ENCODE peak calls at places on chromosomes 4 and X, in nine cellular contexts. S, A, K, M, Z, O, E, G and T are unnamed samples. For H3K27me3, the result is how much of the 10 kb centered on the place peaks cover.

GRCh38 chr4:183797445-183798248 is 107.5 kb upstream of the STOX2 start:
- DNase-seq in S (peak), A (peak), K (peak), M (peak), Z (no peak), O (no peak), E (peak), G (no peak), T (no peak)

GRCh38 chr4:89836031-89836777 is 757 bp downstream of the SNCA start:
- DNase-seq in S (no peak), A (no peak), K (no peak), M (no peak), Z (no peak), O (peak), E (peak), G (no peak), T (no peak)

GRCh38 chr4:86223472-86223871 is 136.4 kb downstream of the MAPK10 start:
- DNase-seq in S (no peak), A (no peak), K (no peak), M (no peak), Z (no peak), O (peak), E (peak), G (peak), T (no peak)

GRCh38 chr4:175412161-175412560 is 399.9 kb downstream of the GPM6A start:
- DNase-seq in S (no peak), A (no peak), K (no peak), M (no peak), Z (no peak), O (no peak), E (no peak), G (no peak), T (no peak)

GRCh38 chrX:136201601-136202000 is 49.6 kb downstream of the MAP7D3 start:
- DNase-seq in S (no peak), A (no peak), K (no peak), M (no peak), Z (no peak), O (no peak), E (no peak), G (no peak), T (no peak)

GRCh38 chrX:47366051-47366722 is 4.2 kb upstream of the ZNF157 start:
- DNase-seq in S (peak), A (peak), K (peak), M (peak), Z (peak), O (peak), E (peak), G (peak), T (peak)

GRCh38 chrX:101263766-101264165 is 27.4 kb downstream of the TAF7L start:
- DNase-seq in S (no peak), A (no peak), K (no peak), M (no peak), Z (no peak), O (no peak), E (no peak), G (no peak), T (no peak)

GRCh38 chrX:138534410-138534809 is 177.1 kb downstream of the FGF13 start:
- DNase-seq in S (no peak), A (no peak), K (no peak), M (no peak), Z (no peak), O (no peak), E (no peak), G (no peak), T (no peak)

GRCh38 chr4:113943863-113944262 is 35.6 kb downstream of the ARSJ start:
- DNase-seq in S (no peak), A (no peak), K (no peak), M (no peak), Z (peak), O (no peak), E (no peak), G (peak), T (no peak)

GRCh38 chr4:33924239-33924638 is 2320.1 kb downstream of the ARAP2 start:
- DNase-seq in S (peak), A (no peak), K (no peak), M (no peak), Z (no peak), O (peak), E (peak), G (no peak), T (no peak)

GRCh38 chr4:84366111-84366510 is 133.0 kb downstream of the NKX6-1 start:
- DNase-seq in S (no peak), A (no peak), K (no peak), M (no peak), Z (no peak), O (no peak), E (no peak), G (no peak), T (no peak)

GRCh38 chr4:8653326-8654000 is 60.9 kb downstream of the CPZ start:
- DNase-seq in S (no peak), A (no peak), K (no peak), M (peak), Z (no peak), O (no peak), E (no peak), G (no peak), T (no peak)

DNA sequence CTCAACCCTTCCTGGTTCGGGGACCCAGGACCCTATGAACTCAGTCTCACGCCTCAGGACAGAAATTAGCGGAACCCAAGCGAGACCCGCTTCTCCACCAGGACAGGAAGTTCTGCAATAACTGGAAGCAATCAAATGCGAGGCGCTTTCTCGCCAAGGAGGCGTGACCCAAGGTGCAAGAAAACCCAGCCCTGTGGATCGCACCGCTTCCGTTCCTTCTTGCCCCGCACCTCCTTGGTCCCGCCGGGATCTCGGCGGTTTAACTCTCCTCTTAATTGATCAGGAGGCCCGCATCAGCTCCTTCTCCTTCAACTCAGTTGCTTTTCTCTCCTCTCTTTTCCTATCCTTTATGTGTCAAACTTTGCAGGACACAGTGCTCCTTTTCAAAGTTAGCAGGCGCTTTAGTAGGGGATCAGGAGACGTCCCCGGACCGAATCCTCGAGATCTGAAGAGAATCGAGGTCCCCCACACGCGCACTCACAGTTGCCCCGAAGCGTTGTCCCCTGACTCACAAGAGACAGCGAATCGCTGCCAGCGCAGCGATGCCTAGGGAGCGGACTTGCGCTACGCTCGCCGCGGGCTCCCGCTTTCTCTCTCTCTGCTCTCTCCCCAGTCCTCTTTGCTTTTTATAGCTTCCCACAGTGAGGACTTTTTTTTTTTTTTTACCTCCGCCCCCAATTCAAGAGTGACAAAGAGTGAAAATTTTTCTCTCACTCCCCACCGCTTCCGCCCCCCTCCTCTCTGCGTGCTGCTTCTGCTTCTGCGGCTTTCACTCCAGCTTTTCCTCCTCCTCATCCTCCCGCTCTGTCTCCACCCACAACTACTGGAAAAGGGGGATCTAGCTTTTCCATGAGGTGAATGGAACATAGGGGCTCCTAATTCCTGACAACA is at the start of gene DKK2:
- DNase-seq in S (no peak), A (no peak), K (peak), M (no peak), Z (no peak), O (no peak), E (peak), G (no peak), T (no peak)
- H3K27me3 ChIP-seq in S (under half), A (half or more), K (half or more), M (under half), Z (under half), O (under half), E (under half), G (under half), T (under half)

GRCh38 chrX:4239650-4240540 is 526.4 kb upstream of the PRKX start:
- DNase-seq in S (no peak), A (no peak), K (no peak), M (no peak), Z (peak), O (peak), E (no peak), G (peak), T (no peak)
- H3K27ac ChIP-seq in S (no peak), A (no peak), K (no peak), M (no peak), Z (peak), O (peak), E (no peak), G (peak), T (no peak)

GRCh38 chrX:21374994-21375794 is 976 bp downstream of the CNKSR2 start:
- DNase-seq in S (peak), A (no peak), K (no peak), M (no peak), Z (peak), O (peak), E (peak), G (no peak), T (no peak)
- H3K27me3 ChIP-seq in S (under half), A (under half), K (under half), M (under half), Z (under half), O (under half), E (under half), G (under half), T (under half)

DNA sequence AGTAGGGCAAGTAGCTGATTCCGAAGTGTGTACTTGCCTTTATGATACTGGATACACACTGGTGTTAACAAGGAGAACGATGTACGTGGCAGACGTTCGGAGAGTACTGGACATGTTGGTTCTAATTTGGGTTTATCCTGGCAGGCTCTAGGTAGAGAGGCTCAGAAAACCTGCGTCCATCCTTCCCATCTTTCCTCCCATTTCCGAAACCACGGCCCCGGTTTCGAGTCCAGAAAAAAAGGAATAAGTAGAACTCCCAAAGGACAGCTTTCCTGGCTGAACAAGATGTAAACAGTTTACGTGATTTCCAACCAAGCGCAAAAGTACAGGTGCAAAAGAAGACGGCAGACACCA is 324 bp upstream of the SLC30A9 start:
- DNase-seq in S (no peak), A (no peak), K (no peak), M (no peak), Z (no peak), O (no peak), E (no peak), G (no peak), T (no peak)
- H3K27ac ChIP-seq in S (peak), A (peak), K (peak), M (peak), Z (peak), O (peak), E (no peak), G (peak), T (peak)

GRCh38 chrX:130715299-130715698 is 187.7 kb downstream of the ENOX2 start:
- DNase-seq in S (no peak), A (no peak), K (no peak), M (no peak), Z (no peak), O (no peak), E (no peak), G (no peak), T (no peak)
- H3K27me3 ChIP-seq in S (under half), A (under half), K (under half), M (under half), Z (under half), O (under half), E (under half), G (under half), T (under half)

DNA sequence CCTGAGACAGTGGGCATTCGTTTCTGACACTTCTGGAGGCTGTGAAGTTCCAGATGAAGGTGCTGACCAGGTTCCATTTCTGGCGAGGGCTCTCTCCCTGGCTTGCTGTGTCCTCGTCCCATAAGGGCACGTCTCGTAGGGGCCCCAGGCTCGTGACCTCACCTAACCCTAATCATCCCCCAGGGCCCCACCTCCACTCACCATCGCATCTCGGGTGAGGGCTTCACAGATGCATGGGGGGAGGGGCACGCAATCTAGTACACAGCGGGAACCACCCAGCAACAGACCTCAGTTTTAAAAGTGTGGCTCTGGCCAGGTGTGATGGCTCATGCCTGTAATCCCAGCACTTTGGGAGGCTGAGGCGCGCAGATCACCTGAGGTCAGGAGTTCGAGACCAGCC is 22.1 kb downstream of the PDE6B start:
- DNase-seq in S (no peak), A (no peak), K (no peak), M (no peak), Z (no peak), O (no peak), E (no peak), G (no peak), T (no peak)
- H3K27ac ChIP-seq in S (no peak), A (no peak), K (no peak), M (no peak), Z (no peak), O (no peak), E (no peak), G (no peak), T (no peak)

GRCh38 chr4:146639414-146639814 is 721 bp downstream of the POU4F2 start:
- DNase-seq in S (no peak), A (no peak), K (no peak), M (no peak), Z (no peak), O (no peak), E (no peak), G (no peak), T (no peak)

GRCh38 chr4:146640459-146641061 is 1.9 kb downstream of the POU4F2 start:
- DNase-seq in S (no peak), A (no peak), K (no peak), M (no peak), Z (no peak), O (no peak), E (no peak), G (no peak), T (no peak)

GRCh38 chr4:146640021-146640425 is 1.3 kb downstream of the POU4F2 start:
- DNase-seq in S (no peak), A (no peak), K (no peak), M (no peak), Z (no peak), O (no peak), E (no peak), G (no peak), T (no peak)

GRCh38 chr4:146638801-146639351 is at the start of gene POU4F2:
- DNase-seq in S (peak), A (no peak), K (no peak), M (no peak), Z (no peak), O (no peak), E (peak), G (no peak), T (no peak)

DNA sequence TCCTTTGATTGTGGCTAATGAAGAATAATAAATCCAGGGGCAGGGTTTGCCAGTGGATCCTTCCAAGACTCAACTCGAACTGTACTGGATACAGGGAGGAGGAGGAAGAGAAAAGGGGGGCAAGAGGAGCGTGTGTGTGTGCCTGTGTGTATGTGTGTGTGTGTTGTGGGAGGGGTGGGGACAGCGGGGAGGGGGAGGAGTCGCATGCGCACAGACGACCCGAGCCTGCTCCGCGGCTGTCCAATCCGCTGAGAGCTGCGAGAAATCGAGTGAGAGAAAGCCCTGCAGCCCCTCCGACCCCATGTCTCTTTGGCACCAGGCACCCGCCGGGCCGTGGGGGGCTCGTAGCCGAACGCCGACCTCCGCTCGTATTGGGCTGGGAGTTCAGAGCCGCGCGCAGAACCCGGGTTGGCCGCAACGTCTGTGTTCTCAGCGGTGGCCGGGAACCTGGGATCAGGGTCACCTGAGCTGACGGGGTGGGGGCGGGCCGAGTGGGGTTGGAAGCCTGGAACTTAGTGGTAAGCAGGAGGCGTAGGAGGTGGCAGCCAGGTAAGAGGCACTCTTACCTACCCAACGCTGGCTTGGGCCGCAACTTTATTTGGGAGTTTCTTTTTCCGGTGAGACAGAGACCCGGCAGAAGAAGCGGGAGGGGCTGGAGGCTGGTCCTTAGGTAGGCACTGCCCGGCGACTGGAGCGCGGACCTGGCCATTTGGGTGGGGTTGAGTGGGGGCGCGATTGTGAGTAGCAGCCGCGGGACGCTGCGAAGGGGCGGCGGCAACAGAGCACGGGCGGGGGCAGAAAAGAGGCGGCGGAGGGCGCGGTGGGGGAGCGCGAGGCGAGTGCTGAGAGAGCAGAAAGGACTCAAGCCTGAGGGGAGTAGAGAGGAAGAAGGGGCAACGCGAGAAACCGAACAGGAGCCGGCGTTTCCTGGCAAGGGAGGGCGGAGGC is 566 bp upstream of the POU4F2 start:
- DNase-seq in S (peak), A (no peak), K (no peak), M (no peak), Z (no peak), O (no peak), E (no peak), G (no peak), T (no peak)
- H3K27me3 ChIP-seq in S (under half), A (half or more), K (half or more), M (half or more), Z (under half), O (under half), E (half or more), G (under half), T (half or more)

GRCh38 chrX:126785539-126785938 is 34.0 kb upstream of the PRR32 start:
- DNase-seq in S (no peak), A (no peak), K (no peak), M (no peak), Z (no peak), O (no peak), E (no peak), G (no peak), T (no peak)
- H3K27ac ChIP-seq in S (no peak), A (no peak), K (no peak), M (no peak), Z (no peak), O (no peak), E (no peak), G (no peak), T (no peak)

DNA sequence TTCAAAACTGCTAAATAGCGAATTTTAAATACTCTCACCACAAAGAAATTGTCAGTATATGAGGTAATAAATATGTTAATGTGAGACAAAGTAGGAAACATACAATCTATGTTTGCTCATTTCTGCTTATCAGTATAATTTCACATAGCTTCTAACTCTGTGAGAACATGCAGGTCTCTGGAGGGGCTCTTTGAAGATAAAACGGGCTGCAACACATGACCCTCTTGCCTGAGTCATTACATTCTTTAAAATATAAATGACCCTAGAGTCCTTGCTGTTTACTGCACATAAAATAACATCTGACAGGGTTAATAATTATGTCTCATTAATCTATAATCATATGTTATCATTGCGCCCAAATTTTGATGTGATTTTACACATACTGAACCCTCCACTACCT is 681.5 kb downstream of the ARAP2 start:
- DNase-seq in S (no peak), A (no peak), K (no peak), M (no peak), Z (no peak), O (no peak), E (no peak), G (no peak), T (no peak)
- H3K27me3 ChIP-seq in S (under half), A (under half), K (under half), M (under half), Z (under half), O (under half), E (under half), G (under half), T (under half)

DNA sequence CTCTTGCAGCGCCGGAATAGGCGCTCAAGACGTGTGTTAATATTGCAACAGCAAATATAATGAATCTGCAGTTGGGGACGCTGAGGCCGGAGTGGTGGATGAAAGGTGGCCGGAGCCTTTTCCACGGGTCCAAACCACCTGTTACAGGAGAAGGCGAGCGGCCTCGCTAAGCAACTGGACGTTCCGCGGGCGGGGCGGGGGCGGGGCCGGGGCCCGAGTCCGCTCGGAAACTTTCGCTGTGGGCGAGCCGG is 325 bp upstream of the WFS1 start:
- DNase-seq in S (no peak), A (no peak), K (no peak), M (no peak), Z (no peak), O (no peak), E (no peak), G (no peak), T (no peak)
- H3K27ac ChIP-seq in S (no peak), A (peak), K (no peak), M (peak), Z (peak), O (no peak), E (no peak), G (no peak), T (no peak)